ENCODE peak calls at places on chromosome 14, in eight cellular contexts. Y is NCI-H774; A is activated CD8-positive, alpha-beta memory T cell treated with anti-CD3 and anti-CD28 coated beads for 4 hours; X is effector CD4-positive, alpha-beta T cell; I is mesothelial cell of epicardium; N is NCI-H1105; Z is neural crest cell; Q is mesenteric fat pad. H is an unnamed sample.

GRCh38 chr14:90726656-90727055 is 89.6 kb downstream of the TTC7B start:
- DNase-seq in Y (no peak), A (no peak), X (no peak), I (no peak), N (no peak), Z (no peak), Q (no peak), H (no peak)

GRCh38 chr14:51096870-51097269 is 2.0 kb upstream of the TRIM9 start:
- DNase-seq in Y (no peak), A (no peak), X (no peak), I (no peak), N (no peak), Z (no peak), Q (no peak), H (no peak)

GRCh38 chr14:67129768-67130167 is 59.5 kb upstream of the GARIN2 start:
- DNase-seq in Y (no peak), A (no peak), X (no peak), I (no peak), N (no peak), Z (no peak), Q (no peak), H (no peak)

GRCh38 chr14:68598089-68598488 is 194.8 kb downstream of the ZFP36L1 start:
- DNase-seq in Y (no peak), A (no peak), X (no peak), I (no peak), N (no peak), Z (no peak), Q (no peak), H (no peak)

GRCh38 chr14:68792022-68792829 is 641 bp downstream of the ZFP36L1 start:
- DNase-seq in Y (no peak), A (no peak), X (no peak), I (peak), N (no peak), Z (no peak), Q (no peak), H (no peak)

GRCh38 chr14:93007225-93007997 is 84.5 kb downstream of the CHGA start:
- DNase-seq in Y (no peak), A (no peak), X (no peak), I (no peak), N (no peak), Z (no peak), Q (no peak), H (no peak)

GRCh38 chr14:37472906-37473305 is 122.1 kb downstream of the FOXA1 start:
- DNase-seq in Y (no peak), A (no peak), X (no peak), I (no peak), N (no peak), Z (no peak), Q (no peak), H (no peak)

GRCh38 chr14:104512771-104513640 is 66.6 kb upstream of the C14orf180 start:
- DNase-seq in Y (no peak), A (no peak), X (no peak), I (no peak), N (no peak), Z (no peak), Q (no peak), H (no peak)

GRCh38 chr14:94381149-94382030 is 7.0 kb downstream of the SERPINA1 start:
- DNase-seq in Y (no peak), A (no peak), X (no peak), I (no peak), N (no peak), Z (no peak), Q (no peak), H (no peak)

GRCh38 chr14:95263527-95264231 is 56.0 kb downstream of the CLMN start:
- DNase-seq in Y (no peak), A (no peak), X (no peak), I (no peak), N (no peak), Z (no peak), Q (peak), H (no peak)

GRCh38 chr14:49512147-49512551 is 74.0 kb downstream of the RPS29 start:
- DNase-seq in Y (no peak), A (no peak), X (no peak), I (no peak), N (no peak), Z (no peak), Q (no peak), H (no peak)

H was measured in SHP77 treated with DMSO at 0.1 percent for 48 hours.